ENCODE peak calls at places on chromosomes 6 and 20, in five cellular contexts. Z is prostate gland, U is caudate nucleus, I is testis, G is cardiac fibroblast. O is an unnamed sample.
A peak's percentile ranks its signal among the peaks of the same experiment; 100 is the strongest.

GRCh38 chr20:62143976-62144825 is 632 bp downstream of the SS18L1 start:
- DNase-seq in U (no peak), G (peak; percentile 71), I (peak; percentile 66), Z (peak; percentile 47), O (no peak)

GRCh38 chr6:37473364-37474095 is 26.2 kb downstream of the CCDC167 start:
- DNase-seq in I (peak; percentile 81), G (no peak), U (no peak), Z (peak; percentile 87), O (no peak)

GRCh38 chr20:63022501-63022900 is 15.7 kb upstream of the BHLHE23 start:
- DNase-seq in I (no peak), Z (no peak), U (no peak), G (no peak), O (no peak)

GRCh38 chr6:41157323-41157722 is 3.2 kb upstream of the TREML1 start:
- DNase-seq in U (no peak), G (no peak), I (no peak), Z (no peak), O (no peak)

GRCh38 chr20:52087471-52087870 is 104.1 kb downstream of the ZFP64 start:
- DNase-seq in G (no peak), I (no peak), Z (no peak), U (no peak), O (no peak)

GRCh38 chr6:79416931-79417330 is 120.3 kb downstream of the LCA5 start:
- DNase-seq in I (no peak), G (no peak), U (no peak), Z (no peak), O (no peak)

GRCh38 chr20:62660216-62660615 is 17.9 kb downstream of the SLCO4A1 start:
- DNase-seq in Z (no peak), U (no peak), I (no peak), G (no peak), O (no peak)

GRCh38 chr6:122653094-122653493 is 42.9 kb downstream of the PKIB start:
- DNase-seq in I (no peak), G (peak; percentile 57), U (no peak), Z (no peak), O (no peak)

GRCh38 chr6:156883497-156884252 is 106.5 kb downstream of the ARID1B start:
- DNase-seq in U (peak; percentile 18), G (no peak), I (no peak), Z (peak; percentile 23), O (no peak)

GRCh38 chr6:20931772-20932171 is 397.5 kb downstream of the CDKAL1 start:
- DNase-seq in G (no peak), Z (no peak), U (no peak), I (no peak), O (no peak)

GRCh38 chr6:151847064-151847463 is 39.6 kb downstream of the ESR1 start:
- DNase-seq in I (peak; percentile 22), U (no peak), Z (no peak), G (peak; percentile 67), O (no peak)

GRCh38 chr6:134532694-134533624 is 215.0 kb upstream of the SGK1 start:
- DNase-seq in U (no peak), I (no peak), Z (no peak), G (no peak), O (no peak)

GRCh38 chr20:3710027-3710426 is 2.4 kb downstream of the SIGLEC1 start:
- DNase-seq in I (no peak), G (no peak), U (no peak), Z (no peak), O (no peak)

GRCh38 chr6:34462561-34462971 is 3.3 kb upstream of the PACSIN1 start:
- DNase-seq in U (no peak), I (no peak), G (peak; percentile 20), Z (peak; percentile 43), O (no peak)

GRCh38 chr6:136439514-136440186 is 110.6 kb downstream of the MAP7 start:
- DNase-seq in U (no peak), Z (peak; percentile 44), I (no peak), G (no peak), O (no peak)

GRCh38 chr6:9646346-9647042 is 768.4 kb downstream of the TFAP2A start:
- DNase-seq in G (peak; percentile 72), U (no peak), I (no peak), Z (no peak), O (no peak)

GRCh38 chr6:83442752-83443151 is 11.9 kb upstream of the ME1 start:
- DNase-seq in G (peak; percentile 47), I (no peak), U (no peak), Z (no peak), O (no peak)

GRCh38 chr6:82144852-82145332 is 102.7 kb downstream of the IBTK start:
- DNase-seq in G (peak; percentile 95), I (peak; percentile 22), U (no peak), Z (no peak), O (peak; percentile 47)

GRCh38 chr6:147585256-147585655 is 76.8 kb downstream of the SAMD5 start:
- DNase-seq in Z (no peak), I (no peak), U (no peak), G (no peak), O (no peak)

GRCh38 chr20:3805594-3806264 is 9.6 kb downstream of the CDC25B start:
- DNase-seq in Z (no peak), G (peak; percentile 77), U (no peak), I (no peak), O (no peak)

GRCh38 chr20:48648482-48649051 is 179.2 kb downstream of the PREX1 start:
- DNase-seq in I (peak; percentile 52), G (no peak), Z (no peak), U (no peak), O (no peak)

GRCh38 chr20:44467289-44467883 is 8.3 kb upstream of the TTPAL start:
- DNase-seq in G (peak; percentile 92), Z (no peak), U (no peak), I (peak; percentile 80), O (no peak)

GRCh38 chr6:7166410-7167293 is 58.9 kb downstream of the RREB1 start:
- DNase-seq in Z (no peak), I (no peak), U (no peak), G (peak; percentile 59), O (no peak)

GRCh38 chr6:133309579-133309978 is 68.4 kb downstream of the EYA4 start:
- DNase-seq in Z (no peak), U (no peak), G (peak; percentile 18), I (no peak), O (no peak)

GRCh38 chr20:20491110-20491783 is 123.3 kb downstream of the INSM1 start:
- DNase-seq in Z (no peak), U (no peak), I (no peak), G (peak; percentile 68), O (no peak)

GRCh38 chr6:25217275-25217674 is 61.9 kb upstream of the CARMIL1 start:
- DNase-seq in Z (no peak), U (no peak), I (no peak), G (no peak), O (no peak)

GRCh38 chr6:125432968-125433367 is 131.2 kb upstream of the HDDC2 start:
- DNase-seq in U (no peak), G (no peak), Z (no peak), I (no peak), O (no peak)

GRCh38 chr6:112560651-112561050 is 213.5 kb downstream of the RFPL4B start:
- DNase-seq in G (no peak), Z (no peak), U (no peak), I (no peak), O (no peak)

GRCh38 chr20:17617212-17617867 is 47.5 kb downstream of the DSTN start:
- DNase-seq in Z (peak; percentile 73), U (peak; percentile 28), I (peak; percentile 55), G (peak; percentile 37), O (peak; percentile 13)

GRCh38 chr20:36093025-36093803 is 61.3 kb upstream of the EPB41L1 start:
- DNase-seq in U (no peak), G (peak; percentile 46), I (peak; percentile 62), Z (peak; percentile 43), O (no peak)

GRCh38 chr6:38443750-38444149 is 196.0 kb downstream of the BTBD9 start:
- DNase-seq in Z (no peak), G (no peak), I (no peak), U (no peak), O (no peak)

GRCh38 chr6:35769211-35769610 is 7.2 kb upstream of the CLPSL2 start:
- DNase-seq in U (no peak), G (no peak), I (no peak), Z (no peak), O (no peak)

GRCh38 chr6:129938242-129939020 is 77.3 kb upstream of the TMEM244 start:
- DNase-seq in Z (no peak), G (no peak), I (no peak), U (no peak), O (no peak)

GRCh38 chr6:132228894-132229293 is 172.4 kb downstream of the MOXD1 start:
- DNase-seq in I (no peak), Z (no peak), U (no peak), G (no peak), O (no peak)

GRCh38 chr6:46983007-46983411 is 59.1 kb downstream of the ADGRF1 start:
- DNase-seq in I (no peak), U (no peak), Z (peak; percentile 6), G (peak; percentile 38), O (peak; percentile 51)